ENCODE peak calls at places on chromosomes 2 and 18, in five cellular contexts. B is transverse colon, M is adrenal gland, J is uterus, O is heart left ventricle. X is an unnamed sample.

GRCh38 chr2:128311755-128312341 is 6.8 kb downstream of the HS6ST1 start:
- DNase-seq in M (peak), J (no peak), O (no peak), B (no peak), X (no peak)

GRCh38 chr18:23758281-23758680 is 69.0 kb downstream of the LAMA3 start:
- DNase-seq in B (no peak), J (no peak), M (no peak), O (no peak), X (no peak)

GRCh38 chr2:2796207-2796606 is 465.1 kb upstream of the MYT1L start:
- DNase-seq in J (no peak), O (no peak), B (no peak), M (no peak), X (no peak)

GRCh38 chr2:43758738-43759137 is 15.1 kb upstream of the DYNC2LI1 start:
- DNase-seq in M (no peak), J (no peak), O (peak), B (no peak), X (peak)

GRCh38 chr2:43356774-43357173 is 130.4 kb upstream of the ZFP36L2 start:
- DNase-seq in M (no peak), J (no peak), O (no peak), B (no peak), X (no peak)

GRCh38 chr2:138727956-138728355 is 52.2 kb downstream of the NXPH2 start:
- DNase-seq in J (no peak), O (no peak), B (no peak), M (no peak), X (no peak)

GRCh38 chr2:38723173-38723572 is 28.0 kb downstream of the SRSF7 start:
- DNase-seq in B (no peak), O (no peak), J (peak), M (no peak), X (no peak)

GRCh38 chr2:173656086-173656485 is 301.4 kb downstream of the CDCA7 start:
- DNase-seq in O (no peak), J (no peak), M (no peak), B (no peak), X (no peak)

GRCh38 chr2:114543106-114543806 is 100.8 kb downstream of the DPP10 start:
- DNase-seq in B (peak), O (peak), J (peak), M (peak), X (peak)

GRCh38 chr18:61149786-61150185 is 183.4 kb upstream of the CDH20 start:
- DNase-seq in J (no peak), O (no peak), M (no peak), B (no peak), X (no peak)

GRCh38 chr2:8575011-8575750 is 106.7 kb upstream of the ID2 start:
- DNase-seq in B (peak), O (peak), M (no peak), J (peak), X (peak)

GRCh38 chr18:2510416-2510815 is 60.9 kb downstream of the METTL4 start:
- DNase-seq in B (no peak), M (no peak), J (no peak), O (no peak), X (no peak)

GRCh38 chr2:102094917-102095316 is 47.6 kb upstream of the IL1R1 start:
- DNase-seq in M (peak), J (no peak), O (no peak), B (peak), X (no peak)

GRCh38 chr2:50328680-50329079 is 703.3 kb downstream of the NRXN1 start:
- DNase-seq in B (no peak), J (no peak), M (no peak), O (no peak), X (no peak)

GRCh38 chr2:204977914-204978313 is 432.6 kb downstream of the PARD3B start:
- DNase-seq in B (no peak), M (no peak), J (no peak), O (no peak), X (no peak)

GRCh38 chr2:109376115-109376514 is 237.7 kb downstream of the SEPTIN10 start:
- DNase-seq in O (no peak), M (no peak), J (peak), B (peak), X (peak)

GRCh38 chr2:2849464-2850217 is 518.6 kb upstream of the MYT1L start:
- DNase-seq in J (no peak), M (no peak), B (no peak), O (no peak), X (no peak)

GRCh38 chr2:144703852-144704324 is 184.0 kb upstream of the ZEB2 start:
- DNase-seq in B (peak), M (peak), J (peak), O (peak), X (peak)

GRCh38 chr2:181685150-181685688 is 4.9 kb upstream of the NEUROD1 start:
- DNase-seq in B (no peak), O (no peak), M (no peak), J (no peak), X (no peak)

GRCh38 chr2:16653799-16654198 is 11.8 kb downstream of the CYRIA start:
- DNase-seq in M (no peak), B (peak), O (no peak), J (peak), X (no peak)

GRCh38 chr18:72427721-72428120 is 116.4 kb downstream of the CBLN2 start:
- DNase-seq in B (no peak), O (no peak), M (no peak), J (no peak), X (no peak)

GRCh38 chr18:32148185-32148870 is 41.5 kb upstream of the MEP1B start:
- DNase-seq in O (no peak), M (no peak), J (no peak), B (no peak), X (no peak)

GRCh38 chr18:10010611-10011015 is 96.8 kb downstream of the VAPA start:
- DNase-seq in J (peak), M (peak), O (peak), B (peak), X (peak)

GRCh38 chr2:219615894-219616293 is 11.5 kb upstream of the SLC4A3 start:
- DNase-seq in B (no peak), J (no peak), O (peak), M (no peak), X (no peak)

GRCh38 chr18:24049142-24049541 is 34.6 kb downstream of the TTC39C start:
- DNase-seq in M (no peak), O (no peak), J (no peak), B (no peak), X (no peak)

GRCh38 chr2:237888389-237888788 is 29.0 kb downstream of the RAMP1 start:
- DNase-seq in M (no peak), O (no peak), B (no peak), J (no peak), X (no peak)

GRCh38 chr2:217842038-217842437 is 160.8 kb downstream of the TNS1 start:
- DNase-seq in B (no peak), O (no peak), M (no peak), J (no peak), X (no peak)

GRCh38 chr2:233120459-233120858 is 60.3 kb downstream of the INPP5D start:
- DNase-seq in B (no peak), J (no peak), M (no peak), O (no peak), X (no peak)

GRCh38 chr2:37324786-37325624 is at the start of gene PRKD3:
- DNase-seq in O (no peak), B (peak), M (peak), J (peak), X (no peak)

GRCh38 chr2:160289803-160290202 is 89.7 kb upstream of the ITGB6 start:
- DNase-seq in M (no peak), O (no peak), J (no peak), B (no peak), X (no peak)

GRCh38 chr2:222305510-222306392 is 7.0 kb upstream of the PAX3 start:
- DNase-seq in J (no peak), M (no peak), B (no peak), O (no peak), X (no peak)

DNA sequence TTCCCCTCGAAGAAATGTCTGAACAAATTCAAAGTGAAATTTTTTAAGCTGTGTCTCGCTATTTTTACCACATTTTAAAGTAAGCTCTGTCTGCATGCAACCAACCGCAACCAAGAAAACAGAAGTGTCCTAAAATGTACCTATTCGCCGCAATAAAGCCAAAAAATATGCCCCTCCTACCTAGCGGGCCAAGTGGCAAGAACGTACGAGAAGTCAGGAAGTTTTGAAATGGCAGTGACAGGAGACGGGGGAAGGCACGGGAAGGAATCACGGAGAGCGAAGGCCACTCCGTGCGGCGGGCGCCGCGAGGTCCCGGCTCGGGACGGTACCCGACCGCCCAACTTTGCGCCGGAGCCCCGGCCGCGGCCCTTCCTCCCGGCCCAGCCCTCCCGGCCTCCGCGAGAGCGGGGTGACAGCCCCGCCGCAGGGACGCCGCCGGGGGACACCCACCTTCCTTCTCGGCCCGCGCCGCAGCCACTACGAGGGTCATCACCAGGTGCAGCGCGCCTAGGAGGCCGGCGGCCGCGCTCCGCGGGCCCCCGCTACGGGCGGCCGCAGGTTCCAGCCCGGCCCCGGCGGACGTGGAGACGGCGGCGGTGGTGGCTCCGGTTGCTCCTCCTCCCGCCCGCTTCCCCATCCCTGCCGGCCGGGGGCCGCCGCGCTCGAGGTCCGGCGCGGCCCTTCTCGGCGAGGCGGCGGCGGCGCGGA is 568 bp downstream of the TMEM131 start:
- DNase-seq in O (peak), B (peak), M (peak), J (peak), X (no peak)
- TF ChIP-seq POLR2A in O (no peak), B (peak), M (no peak), J (no peak), X (no peak)

GRCh38 chr2:68675470-68675869 is 32.1 kb downstream of the PROKR1 start:
- DNase-seq in B (no peak), M (no peak), J (no peak), O (no peak), X (no peak)
- TF ChIP-seq POLR2A in B (no peak), M (no peak), J (no peak), O (no peak), X (no peak)

GRCh38 chr2:73894877-73895276 is 2.1 kb downstream of the ACTG2 start:
- DNase-seq in J (no peak), B (no peak), O (no peak), M (no peak), X (no peak)
- TF ChIP-seq POLR2A in J (no peak), B (peak), O (no peak), M (no peak), X (no peak)

DNA sequence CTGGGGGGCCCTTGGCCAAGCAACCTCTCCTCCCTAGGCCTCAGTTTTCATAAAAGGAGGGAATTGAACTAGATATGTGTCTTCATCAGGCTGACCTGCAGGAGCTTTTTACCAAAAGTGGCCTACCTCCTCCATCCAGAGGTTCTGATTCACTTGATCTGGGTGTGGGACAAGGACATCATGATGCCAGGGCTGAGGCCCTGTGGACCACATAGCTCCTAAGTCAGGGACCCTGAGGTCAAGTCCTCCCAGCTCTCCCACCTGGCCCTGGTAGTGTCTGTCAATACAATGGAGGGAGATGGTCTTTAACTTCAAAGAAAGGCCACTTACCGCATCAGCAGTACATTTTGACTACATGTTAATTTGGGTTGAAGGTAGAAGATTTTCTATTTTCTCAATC is 10.4 kb downstream of the IL1RN start:
- DNase-seq in B (no peak), O (no peak), M (no peak), J (no peak), X (no peak)
- TF ChIP-seq POLR2A in B (no peak), O (no peak), M (no peak), J (no peak), X (no peak)

GRCh38 chr2:73070651-73071451 is 661 bp downstream of the SFXN5 start:
- DNase-seq in O (peak), J (peak), B (peak), M (peak), X (peak)
- TF ChIP-seq POLR2A in O (peak), J (no peak), B (peak), M (no peak), X (no peak)